ENCODE peak calls at places on chromosome 2, in four cellular contexts. X is T-helper 1 cell, L is A673, O is GM18507. D is an unnamed sample.

GRCh38 chr2:208970070-208970469 is 453.8 kb upstream of the MAP2 start:
- DNase-seq in X (no peak), O (no peak), L (no peak), D (no peak)

GRCh38 chr2:3466966-3467365 is 52.4 kb downstream of the ADI1 start:
- DNase-seq in L (no peak), O (no peak), X (no peak), D (no peak)

GRCh38 chr2:182897137-182897536 is 30.7 kb upstream of the FRZB start:
- DNase-seq in X (no peak), O (no peak), L (no peak), D (no peak)

GRCh38 chr2:241659150-241659739 is 21.8 kb downstream of the ATG4B start:
- DNase-seq in X (no peak), O (no peak), L (peak; percentile 84), D (no peak)

GRCh38 chr2:40204268-40204667 is 247.6 kb downstream of the SLC8A1 start:
- DNase-seq in O (no peak), L (no peak), X (no peak), D (no peak)

GRCh38 chr2:3762771-3763447 is 59.5 kb downstream of the DCDC2C start:
- DNase-seq in L (no peak), X (no peak), O (no peak), D (no peak)

GRCh38 chr2:189516546-189516945 is 64.0 kb downstream of the SLC40A1 start:
- DNase-seq in O (no peak), L (no peak), X (no peak), D (no peak)

GRCh38 chr2:172052000-172052983 is 33.0 kb upstream of the DLX1 start:
- DNase-seq in X (no peak), L (no peak), O (no peak), D (no peak)

GRCh38 chr2:88590998-88591613 is 36.2 kb downstream of the EIF2AK3 start:
- DNase-seq in X (peak; percentile 8), O (peak; percentile 42), L (peak; percentile 63), D (no peak)

D was measured in activated effector memory CD4-positive, alpha-beta T cell treated with Interleukin-2 at 50 U/mL for 16 hours.